ENCODE peak calls at places on chromosomes 3 and 15, in seven cellular contexts. G, B, W, P, J, M and C are unnamed samples.

GRCh38 chr15:79105141-79105540 is 14.6 kb upstream of the RASGRF1 start:
- DNase-seq in G (no peak), B (no peak), W (no peak), P (peak), J (no peak), M (no peak), C (no peak)

GRCh38 chr15:55562601-55563000 is 25.5 kb downstream of the PYGO1 start:
- DNase-seq in G (no peak), B (no peak), W (no peak), P (no peak), J (no peak), M (no peak), C (no peak)

GRCh38 chr3:45140392-45140791 is 5.8 kb downstream of the CDCP1 start:
- DNase-seq in G (no peak), B (peak), W (no peak), P (no peak), J (no peak), M (no peak), C (no peak)

GRCh38 chr15:66172339-66172980 is 81.1 kb downstream of the MEGF11 start:
- DNase-seq in G (no peak), B (no peak), W (no peak), P (peak), J (no peak), M (no peak), C (no peak)

GRCh38 chr3:45011756-45012441 is 14.2 kb upstream of the CLEC3B start:
- DNase-seq in G (peak), B (peak), W (peak), P (no peak), J (no peak), M (peak), C (peak)

GRCh38 chr15:70096975-70097336 is 761 bp downstream of the TLE3 start:
- DNase-seq in G (no peak), B (no peak), W (no peak), P (no peak), J (no peak), M (no peak), C (no peak)

GRCh38 chr3:136547293-136547692 is 204.9 kb downstream of the STAG1 start:
- DNase-seq in G (no peak), B (peak), W (no peak), P (no peak), J (no peak), M (no peak), C (no peak)

GRCh38 chr3:108088146-108088545 is 2.7 kb downstream of the CD47 start:
- DNase-seq in G (no peak), B (no peak), W (no peak), P (no peak), J (no peak), M (no peak), C (no peak)

GRCh38 chr3:108461641-108462040 is 48.8 kb downstream of the MYH15 start:
- DNase-seq in G (no peak), B (peak), W (no peak), P (no peak), J (no peak), M (no peak), C (no peak)

GRCh38 chr3:101995371-101996046 is 146.2 kb downstream of the NFKBIZ start:
- DNase-seq in G (no peak), B (peak), W (no peak), P (no peak), J (no peak), M (no peak), C (no peak)

GRCh38 chr3:126131881-126132750 is 48.2 kb upstream of the SLC41A3 start:
- DNase-seq in G (peak), B (no peak), W (no peak), P (peak), J (peak), M (no peak), C (no peak)

GRCh38 chr3:126926684-126927404 is 56.1 kb upstream of the PLXNA1 start:
- DNase-seq in G (no peak), B (peak), W (peak), P (no peak), J (no peak), M (no peak), C (no peak)

GRCh38 chr3:11367116-11367781 is 95.1 kb downstream of the ATG7 start:
- DNase-seq in G (no peak), B (peak), W (no peak), P (no peak), J (no peak), M (no peak), C (no peak)

DNA sequence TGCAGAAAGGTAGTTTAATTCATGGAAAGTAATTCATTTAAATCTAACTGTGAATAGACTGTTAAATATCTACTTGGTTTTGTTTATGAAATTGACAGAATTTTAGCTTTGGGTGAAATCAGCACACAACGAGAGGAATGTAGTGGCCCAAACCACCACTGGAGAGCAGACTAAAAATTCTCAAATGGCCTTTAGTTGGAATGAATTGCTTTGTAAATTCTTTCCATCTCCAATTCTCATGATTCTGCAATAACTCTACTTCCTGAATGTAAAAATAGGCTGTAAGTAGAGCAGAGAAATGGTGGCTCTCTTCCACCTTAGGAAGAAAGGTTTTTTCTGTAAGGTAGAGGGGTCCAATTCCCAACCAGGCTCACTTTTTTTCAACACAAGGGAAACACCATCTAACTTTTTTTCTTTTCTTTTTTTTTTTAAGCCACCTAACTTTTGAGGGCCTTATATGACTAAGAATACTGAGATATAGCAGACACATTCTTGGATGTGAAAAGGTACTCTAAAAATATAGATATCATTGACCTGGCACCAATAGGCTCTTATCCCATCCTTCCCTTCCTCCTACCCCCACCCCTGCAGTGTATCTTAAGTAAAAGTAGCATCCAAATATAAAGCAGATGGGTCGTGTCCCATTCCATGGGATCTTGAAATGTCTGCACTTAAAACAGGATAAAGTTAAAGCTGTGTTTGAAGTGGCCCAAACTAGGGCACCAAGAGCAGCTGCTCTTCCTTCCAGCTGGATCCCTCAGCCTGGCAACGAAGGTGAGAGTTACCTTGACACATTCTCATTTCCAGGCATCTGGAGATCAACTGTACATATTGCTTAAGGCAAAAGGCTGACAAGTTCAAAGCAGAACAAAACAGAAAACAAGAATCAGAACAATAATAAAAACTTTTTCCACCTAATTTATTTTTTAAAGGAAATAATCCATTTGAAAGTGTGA is 194.1 kb downstream of the TPRG1 start:
- DNase-seq in G (no peak), B (no peak), W (no peak), P (no peak), J (no peak), M (no peak), C (no peak)
- TF ChIP-seq CTCF in G (no peak), B (no peak), W (peak), P (no peak), J (no peak), M (no peak), C (no peak)

GRCh38 chr3:186930639-186931486 is 537 bp downstream of the ST6GAL1 start:
- DNase-seq in G (peak), B (peak), W (no peak), P (peak), J (peak), M (peak), C (peak)
- TF ChIP-seq CTCF in G (peak), B (no peak), W (no peak), P (peak), J (no peak), M (peak), C (peak)

GRCh38 chr3:15531346-15531745 is 9.8 kb upstream of the COLQ start:
- DNase-seq in G (no peak), B (no peak), W (no peak), P (no peak), J (no peak), M (no peak), C (no peak)

GRCh38 chr3:15528881-15529537 is 7.5 kb upstream of the COLQ start:
- DNase-seq in G (no peak), B (no peak), W (no peak), P (no peak), J (no peak), M (no peak), C (no peak)

GRCh38 chr3:15523660-15524417 is 2.3 kb upstream of the COLQ start:
- DNase-seq in G (no peak), B (no peak), W (no peak), P (no peak), J (no peak), M (no peak), C (no peak)

GRCh38 chr3:15525790-15526189 is 4.3 kb upstream of the COLQ start:
- DNase-seq in G (no peak), B (no peak), W (no peak), P (no peak), J (no peak), M (no peak), C (no peak)

DNA sequence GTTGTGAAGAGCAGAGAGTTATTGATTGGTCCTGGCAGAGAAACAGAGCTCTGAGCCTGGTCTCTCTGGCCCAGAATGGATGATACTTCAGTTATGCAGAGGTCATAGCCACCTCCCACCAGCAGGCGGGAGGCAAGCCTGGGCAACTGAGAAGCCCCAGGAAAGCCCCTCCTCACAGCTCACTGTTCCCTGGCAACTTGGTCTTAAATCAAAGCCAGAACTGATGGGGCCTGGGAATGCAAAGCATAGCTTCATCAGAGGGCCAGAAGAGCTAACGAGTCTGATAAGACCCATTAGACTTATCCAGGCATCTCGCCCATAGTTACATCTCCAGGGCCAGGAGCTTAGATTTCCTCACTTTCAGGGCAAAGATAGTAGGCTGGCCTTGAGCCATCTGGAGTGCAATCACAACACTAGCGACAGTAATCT is 5.5 kb upstream of the COLQ start:
- DNase-seq in G (no peak), B (peak), W (no peak), P (peak), J (no peak), M (no peak), C (no peak)
- TF ChIP-seq CTCF in G (no peak), B (peak), W (no peak), P (peak), J (no peak), M (peak), C (no peak)

GRCh38 chr15:26037369-26037768 is 174.2 kb upstream of the ATP10A start:
- DNase-seq in G (no peak), B (peak), W (no peak), P (no peak), J (no peak), M (no peak), C (no peak)
- TF ChIP-seq CTCF in G (no peak), B (peak), W (peak), P (no peak), J (no peak), M (no peak), C (no peak)

GRCh38 chr15:80695911-80696651 is 971 bp downstream of the ABHD17C start:
- DNase-seq in G (peak), B (peak), W (no peak), P (no peak), J (peak), M (peak), C (no peak)
- TF ChIP-seq CTCF in G (peak), B (peak), W (peak), P (peak), J (no peak), M (no peak), C (no peak)

GRCh38 chr15:77617507-77618285 is 15.0 kb downstream of the LINGO1 start:
- DNase-seq in G (no peak), B (no peak), W (no peak), P (peak), J (no peak), M (no peak), C (no peak)
- TF ChIP-seq CTCF in G (no peak), B (peak), W (peak), P (peak), J (no peak), M (peak), C (peak)

GRCh38 chr3:190192807-190193206 is 72.1 kb upstream of the P3H2 start:
- DNase-seq in G (no peak), B (no peak), W (no peak), P (no peak), J (no peak), M (no peak), C (no peak)
- TF ChIP-seq CTCF in G (no peak), B (no peak), W (no peak), P (no peak), J (no peak), M (no peak), C (no peak)

DNA sequence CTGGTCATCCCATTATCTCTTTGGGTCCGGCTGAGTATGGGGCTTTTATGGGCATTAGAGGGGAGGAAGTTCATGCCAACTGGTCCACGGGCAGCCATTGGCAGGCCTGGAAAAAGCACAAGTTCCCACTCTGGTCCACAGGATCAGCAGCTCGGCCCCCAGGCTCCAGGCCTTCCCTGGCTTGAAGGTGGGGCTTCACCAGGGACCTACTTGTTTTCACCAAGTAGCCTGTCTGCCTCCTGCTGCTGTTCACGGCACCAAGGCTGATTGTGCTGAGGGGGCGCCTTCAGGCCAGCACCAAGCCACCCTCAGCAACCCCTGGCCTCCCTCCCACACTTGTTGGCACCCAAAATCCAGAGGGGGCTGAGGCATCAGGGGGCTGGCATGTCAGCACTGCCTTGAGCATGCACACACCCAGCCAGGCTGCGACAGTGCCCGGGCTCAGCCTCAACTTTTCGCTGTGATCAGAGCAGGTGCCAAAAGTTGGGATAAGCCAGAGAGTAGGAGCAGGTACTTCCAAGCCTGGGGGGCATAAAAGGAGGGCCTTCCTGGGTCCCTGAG is 9.1 kb upstream of the TOP2B start:
- DNase-seq in G (no peak), B (no peak), W (no peak), P (no peak), J (no peak), M (no peak), C (no peak)
- TF ChIP-seq CTCF in G (no peak), B (no peak), W (no peak), P (no peak), J (no peak), M (no peak), C (no peak)